ENCODE peak calls at places on chromosome 16, in nine cellular contexts. One of them, this sample, is unnamed.
A peak's percentile ranks its signal among the peaks of the same experiment; 100 is the strongest.

GRCh38 chr16:85207357-85207921 is 95.2 kb upstream of the CIBAR2 start:
- DNase-seq in endodermal cell: no peak
- DNase-seq in left lung: no peak
- DNase-seq in AG09309: no peak
- DNase-seq in activated CD8-positive, alpha-beta T cell treated with anti-CD3 and anti-CD28 coated beads for 36 hours: no peak
- DNase-seq in breast epithelium: no peak
- DNase-seq in colonic mucosa: no peak
- DNase-seq in fibroblast of lung: peak; percentile 55
- DNase-seq in endothelial cell: no peak
- DNase-seq in this sample: no peak

GRCh38 chr16:29920690-29921371 is 5.2 kb downstream of the KCTD13 start:
- DNase-seq in endodermal cell: no peak
- DNase-seq in left lung: no peak
- DNase-seq in AG09309: no peak
- DNase-seq in activated CD8-positive, alpha-beta T cell treated with anti-CD3 and anti-CD28 coated beads for 36 hours: no peak
- DNase-seq in breast epithelium: no peak
- DNase-seq in colonic mucosa: no peak
- DNase-seq in fibroblast of lung: no peak
- DNase-seq in endothelial cell: no peak
- DNase-seq in this sample: no peak

GRCh38 chr16:28842696-28843095 is 3.5 kb downstream of the TUFM start:
- DNase-seq in endodermal cell: peak; percentile 39
- DNase-seq in left lung: no peak
- DNase-seq in AG09309: no peak
- DNase-seq in activated CD8-positive, alpha-beta T cell treated with anti-CD3 and anti-CD28 coated beads for 36 hours: no peak
- DNase-seq in breast epithelium: no peak
- DNase-seq in colonic mucosa: no peak
- DNase-seq in fibroblast of lung: no peak
- DNase-seq in endothelial cell: no peak
- DNase-seq in this sample: no peak

GRCh38 chr16:49563666-49564065 is 190.1 kb downstream of the C16orf78 start:
- DNase-seq in endodermal cell: no peak
- DNase-seq in left lung: no peak
- DNase-seq in AG09309: no peak
- DNase-seq in activated CD8-positive, alpha-beta T cell treated with anti-CD3 and anti-CD28 coated beads for 36 hours: no peak
- DNase-seq in breast epithelium: no peak
- DNase-seq in colonic mucosa: no peak
- DNase-seq in fibroblast of lung: no peak
- DNase-seq in endothelial cell: no peak
- DNase-seq in this sample: no peak

GRCh38 chr16:84349852-84350565 is 18.3 kb upstream of the ATP2C2 start:
- DNase-seq in endodermal cell: no peak
- DNase-seq in left lung: no peak
- DNase-seq in AG09309: no peak
- DNase-seq in activated CD8-positive, alpha-beta T cell treated with anti-CD3 and anti-CD28 coated beads for 36 hours: no peak
- DNase-seq in breast epithelium: no peak
- DNase-seq in colonic mucosa: peak; percentile 83
- DNase-seq in fibroblast of lung: no peak
- DNase-seq in endothelial cell: no peak
- DNase-seq in this sample: no peak

GRCh38 chr16:65961491-65962143 is 404.9 kb upstream of the CDH5 start:
- DNase-seq in endodermal cell: no peak
- DNase-seq in left lung: no peak
- DNase-seq in AG09309: no peak
- DNase-seq in activated CD8-positive, alpha-beta T cell treated with anti-CD3 and anti-CD28 coated beads for 36 hours: no peak
- DNase-seq in breast epithelium: no peak
- DNase-seq in colonic mucosa: no peak
- DNase-seq in fibroblast of lung: no peak
- DNase-seq in endothelial cell: no peak
- DNase-seq in this sample: no peak

GRCh38 chr16:68790944-68791343 is 52.4 kb upstream of the TANGO6 start:
- DNase-seq in endodermal cell: peak; percentile 62
- DNase-seq in left lung: no peak
- DNase-seq in AG09309: no peak
- DNase-seq in activated CD8-positive, alpha-beta T cell treated with anti-CD3 and anti-CD28 coated beads for 36 hours: no peak
- DNase-seq in breast epithelium: no peak
- DNase-seq in colonic mucosa: no peak
- DNase-seq in fibroblast of lung: no peak
- DNase-seq in endothelial cell: no peak
- DNase-seq in this sample: no peak

GRCh38 chr16:714558-715447 is at the start of gene METRN:
- DNase-seq in endodermal cell: peak; percentile 95
- DNase-seq in left lung: peak; percentile 89
- DNase-seq in AG09309: no peak
- DNase-seq in activated CD8-positive, alpha-beta T cell treated with anti-CD3 and anti-CD28 coated beads for 36 hours: peak; percentile 94
- DNase-seq in breast epithelium: peak; percentile 78
- DNase-seq in colonic mucosa: peak; percentile 92
- DNase-seq in fibroblast of lung: peak; percentile 76
- DNase-seq in endothelial cell: peak; percentile 92
- DNase-seq in this sample: peak; percentile 98

GRCh38 chr16:21277927-21278706 is at the start of gene CRYM:
- DNase-seq in endodermal cell: peak; percentile 92
- DNase-seq in left lung: peak; percentile 68
- DNase-seq in AG09309: no peak
- DNase-seq in activated CD8-positive, alpha-beta T cell treated with anti-CD3 and anti-CD28 coated beads for 36 hours: peak; percentile 69
- DNase-seq in breast epithelium: peak; percentile 32
- DNase-seq in colonic mucosa: peak; percentile 83
- DNase-seq in fibroblast of lung: peak; percentile 29
- DNase-seq in endothelial cell: peak; percentile 76
- DNase-seq in this sample: peak; percentile 85

GRCh38 chr16:53434436-53435065 is at the start of gene RBL2:
- DNase-seq in endodermal cell: peak; percentile 93
- DNase-seq in left lung: peak; percentile 91
- DNase-seq in AG09309: no peak
- DNase-seq in activated CD8-positive, alpha-beta T cell treated with anti-CD3 and anti-CD28 coated beads for 36 hours: peak; percentile 78
- DNase-seq in breast epithelium: peak; percentile 77
- DNase-seq in colonic mucosa: peak; percentile 86
- DNase-seq in fibroblast of lung: peak; percentile 38
- DNase-seq in endothelial cell: peak; percentile 83
- DNase-seq in this sample: peak; percentile 77

GRCh38 chr16:12455287-12455798 is 348.3 kb downstream of the CPPED1 start:
- DNase-seq in endodermal cell: peak; percentile 93
- DNase-seq in left lung: peak; percentile 64
- DNase-seq in AG09309: no peak
- DNase-seq in activated CD8-positive, alpha-beta T cell treated with anti-CD3 and anti-CD28 coated beads for 36 hours: peak; percentile 51
- DNase-seq in breast epithelium: no peak
- DNase-seq in colonic mucosa: peak; percentile 45
- DNase-seq in fibroblast of lung: peak; percentile 49
- DNase-seq in endothelial cell: peak; percentile 76
- DNase-seq in this sample: peak; percentile 52

GRCh38 chr16:80723091-80723490 is 81.3 kb downstream of the CDYL2 start:
- DNase-seq in endodermal cell: peak; percentile 12
- DNase-seq in left lung: no peak
- DNase-seq in AG09309: no peak
- DNase-seq in activated CD8-positive, alpha-beta T cell treated with anti-CD3 and anti-CD28 coated beads for 36 hours: no peak
- DNase-seq in breast epithelium: no peak
- DNase-seq in colonic mucosa: no peak
- DNase-seq in fibroblast of lung: no peak
- DNase-seq in endothelial cell: no peak
- DNase-seq in this sample: no peak

GRCh38 chr16:63617047-63617989 is 1504.5 kb downstream of the CDH11 start:
- DNase-seq in endodermal cell: no peak
- DNase-seq in left lung: no peak
- DNase-seq in AG09309: no peak
- DNase-seq in activated CD8-positive, alpha-beta T cell treated with anti-CD3 and anti-CD28 coated beads for 36 hours: no peak
- DNase-seq in breast epithelium: no peak
- DNase-seq in colonic mucosa: peak; percentile 19
- DNase-seq in fibroblast of lung: no peak
- DNase-seq in endothelial cell: no peak
- DNase-seq in this sample: no peak

GRCh38 chr16:75229172-75230031 is 10.6 kb downstream of the CTRB1 start:
- DNase-seq in endodermal cell: no peak
- DNase-seq in left lung: no peak
- DNase-seq in AG09309: no peak
- DNase-seq in activated CD8-positive, alpha-beta T cell treated with anti-CD3 and anti-CD28 coated beads for 36 hours: no peak
- DNase-seq in breast epithelium: no peak
- DNase-seq in colonic mucosa: peak; percentile 19
- DNase-seq in fibroblast of lung: no peak
- DNase-seq in endothelial cell: no peak
- DNase-seq in this sample: no peak

DNA sequence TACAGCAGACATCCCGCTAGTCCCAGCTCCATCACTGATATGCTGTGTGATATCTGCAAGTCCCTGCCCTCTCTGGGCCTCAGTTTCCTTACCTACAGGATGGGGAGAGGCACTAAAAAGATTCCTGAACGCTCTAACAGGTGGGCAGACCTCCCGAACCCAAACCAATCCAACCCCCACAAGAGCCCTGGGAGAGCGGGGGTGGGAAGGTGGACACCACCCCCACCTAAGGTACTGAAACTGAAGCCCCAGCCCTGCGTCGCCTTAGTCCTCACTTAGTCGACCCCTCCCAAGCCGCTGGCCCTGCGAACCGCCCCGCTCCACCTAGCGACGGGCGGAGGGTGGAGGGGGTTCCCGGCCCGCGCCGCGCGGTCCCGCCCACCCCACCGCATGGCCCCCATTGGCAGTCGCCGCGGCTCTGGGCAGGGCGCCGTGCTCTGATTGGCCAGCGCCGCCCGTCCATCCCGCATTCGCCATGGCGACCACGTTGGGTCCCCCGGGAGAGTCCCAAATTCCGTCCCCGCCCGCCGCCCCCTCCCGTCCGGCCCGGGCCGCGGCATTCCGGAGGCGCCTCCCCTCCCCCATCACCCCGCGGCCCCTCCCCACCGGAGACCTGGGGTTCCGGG is 578 bp downstream of the CCDC102A start:
- DNase-seq in endodermal cell: peak; percentile 98
- DNase-seq in left lung: peak; percentile 94
- DNase-seq in AG09309: peak; percentile 52
- DNase-seq in activated CD8-positive, alpha-beta T cell treated with anti-CD3 and anti-CD28 coated beads for 36 hours: peak; percentile 95
- DNase-seq in breast epithelium: peak; percentile 94
- DNase-seq in colonic mucosa: peak; percentile 94
- DNase-seq in fibroblast of lung: peak; percentile 88
- DNase-seq in endothelial cell: peak; percentile 95
- DNase-seq in this sample: peak; percentile 99
- TF ChIP-seq CTCF in endodermal cell: peak; percentile 54
- TF ChIP-seq CTCF in left lung: no peak
- TF ChIP-seq CTCF in AG09309: no peak
- TF ChIP-seq CTCF in activated CD8-positive, alpha-beta T cell treated with anti-CD3 and anti-CD28 coated beads for 36 hours: no peak
- TF ChIP-seq CTCF in breast epithelium: no peak
- TF ChIP-seq CTCF in colonic mucosa: no peak
- TF ChIP-seq CTCF in fibroblast of lung: no peak
- TF ChIP-seq CTCF in endothelial cell: no peak
- TF ChIP-seq CTCF in this sample: peak; percentile 13

GRCh38 chr16:56198755-56199114 is 7.4 kb downstream of the GNAO1 start:
- DNase-seq in endodermal cell: no peak
- DNase-seq in left lung: no peak
- DNase-seq in AG09309: no peak
- DNase-seq in activated CD8-positive, alpha-beta T cell treated with anti-CD3 and anti-CD28 coated beads for 36 hours: no peak
- DNase-seq in breast epithelium: no peak
- DNase-seq in colonic mucosa: no peak
- DNase-seq in fibroblast of lung: no peak
- DNase-seq in endothelial cell: no peak
- DNase-seq in this sample: no peak

GRCh38 chr16:56199164-56199563 is 7.9 kb downstream of the GNAO1 start:
- DNase-seq in endodermal cell: no peak
- DNase-seq in left lung: no peak
- DNase-seq in AG09309: no peak
- DNase-seq in activated CD8-positive, alpha-beta T cell treated with anti-CD3 and anti-CD28 coated beads for 36 hours: peak; percentile 59
- DNase-seq in breast epithelium: no peak
- DNase-seq in colonic mucosa: no peak
- DNase-seq in fibroblast of lung: no peak
- DNase-seq in endothelial cell: no peak
- DNase-seq in this sample: peak; percentile 51

GRCh38 chr16:56202036-56202435 is 10.7 kb downstream of the GNAO1 start:
- DNase-seq in endodermal cell: no peak
- DNase-seq in left lung: no peak
- DNase-seq in AG09309: no peak
- DNase-seq in activated CD8-positive, alpha-beta T cell treated with anti-CD3 and anti-CD28 coated beads for 36 hours: peak; percentile 61
- DNase-seq in breast epithelium: no peak
- DNase-seq in colonic mucosa: no peak
- DNase-seq in fibroblast of lung: no peak
- DNase-seq in endothelial cell: no peak
- DNase-seq in this sample: no peak

GRCh38 chr16:56203052-56203451 is 11.8 kb downstream of the GNAO1 start:
- DNase-seq in endodermal cell: peak; percentile 77
- DNase-seq in left lung: no peak
- DNase-seq in AG09309: no peak
- DNase-seq in activated CD8-positive, alpha-beta T cell treated with anti-CD3 and anti-CD28 coated beads for 36 hours: peak; percentile 76
- DNase-seq in breast epithelium: no peak
- DNase-seq in colonic mucosa: no peak
- DNase-seq in fibroblast of lung: no peak
- DNase-seq in endothelial cell: no peak
- DNase-seq in this sample: peak; percentile 52

GRCh38 chr16:56201030-56201429 is 9.7 kb downstream of the GNAO1 start:
- DNase-seq in endodermal cell: no peak
- DNase-seq in left lung: no peak
- DNase-seq in AG09309: no peak
- DNase-seq in activated CD8-positive, alpha-beta T cell treated with anti-CD3 and anti-CD28 coated beads for 36 hours: no peak
- DNase-seq in breast epithelium: no peak
- DNase-seq in colonic mucosa: no peak
- DNase-seq in fibroblast of lung: no peak
- DNase-seq in endothelial cell: no peak
- DNase-seq in this sample: no peak
- TF ChIP-seq CTCF in endodermal cell: no peak
- TF ChIP-seq CTCF in left lung: no peak
- TF ChIP-seq CTCF in AG09309: no peak
- TF ChIP-seq CTCF in activated CD8-positive, alpha-beta T cell treated with anti-CD3 and anti-CD28 coated beads for 36 hours: no peak
- TF ChIP-seq CTCF in breast epithelium: no peak
- TF ChIP-seq CTCF in colonic mucosa: no peak
- TF ChIP-seq CTCF in fibroblast of lung: no peak
- TF ChIP-seq CTCF in endothelial cell: no peak
- TF ChIP-seq CTCF in this sample: no peak

DNA sequence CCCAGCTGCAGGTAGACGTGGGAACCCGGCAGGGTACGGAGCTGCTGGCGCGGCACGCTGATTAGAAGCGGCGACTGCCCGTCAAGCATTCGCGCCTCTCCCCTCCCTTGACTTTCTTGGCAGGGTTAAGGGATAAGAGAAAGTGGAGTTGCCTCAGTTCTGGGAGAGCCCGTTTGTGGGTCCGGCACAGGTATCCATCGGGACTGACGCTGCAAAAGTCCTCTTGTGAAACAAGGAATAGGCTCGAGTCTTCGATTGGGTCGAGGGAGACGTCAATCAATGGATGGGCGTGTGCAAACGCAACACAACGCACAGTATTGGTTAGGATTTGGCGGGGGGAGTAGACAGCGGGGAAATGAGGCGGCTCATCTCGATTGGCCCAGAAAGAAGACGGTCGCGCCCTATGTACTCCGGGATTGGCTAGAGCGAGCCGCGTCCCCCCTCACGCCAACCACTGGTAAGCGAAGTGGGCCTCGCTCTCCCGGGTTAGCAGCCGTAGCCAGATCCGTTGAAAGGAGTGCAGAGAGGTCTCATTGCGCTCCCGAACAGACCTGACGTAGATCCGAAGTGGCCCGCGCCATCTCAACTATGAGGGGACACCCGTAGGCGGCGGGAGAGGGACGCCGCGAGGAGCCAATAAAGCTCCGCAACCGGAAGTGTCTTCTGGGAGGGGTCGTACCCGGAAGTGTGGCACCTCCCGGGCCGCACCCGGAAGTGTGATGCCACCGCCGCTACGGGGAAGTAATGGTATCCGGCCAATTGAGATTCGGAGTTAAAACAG is at the start of gene MON1B:
- DNase-seq in endodermal cell: peak; percentile 98
- DNase-seq in left lung: peak; percentile 98
- DNase-seq in AG09309: peak; percentile 94
- DNase-seq in activated CD8-positive, alpha-beta T cell treated with anti-CD3 and anti-CD28 coated beads for 36 hours: peak; percentile 97
- DNase-seq in breast epithelium: peak; percentile 99
- DNase-seq in colonic mucosa: peak; percentile 97
- DNase-seq in fibroblast of lung: peak; percentile 98
- DNase-seq in endothelial cell: peak; percentile 89
- DNase-seq in this sample: peak; percentile 96
- TF ChIP-seq CTCF in endodermal cell: peak; percentile 43
- TF ChIP-seq CTCF in left lung: no peak
- TF ChIP-seq CTCF in AG09309: peak; percentile 7
- TF ChIP-seq CTCF in activated CD8-positive, alpha-beta T cell treated with anti-CD3 and anti-CD28 coated beads for 36 hours: no peak
- TF ChIP-seq CTCF in breast epithelium: no peak
- TF ChIP-seq CTCF in colonic mucosa: no peak
- TF ChIP-seq CTCF in fibroblast of lung: no peak
- TF ChIP-seq CTCF in endothelial cell: no peak
- TF ChIP-seq CTCF in this sample: no peak

GRCh38 chr16:71214771-71215381 is 15.6 kb downstream of the HYDIN start:
- DNase-seq in endodermal cell: no peak
- DNase-seq in left lung: no peak
- DNase-seq in AG09309: no peak
- DNase-seq in activated CD8-positive, alpha-beta T cell treated with anti-CD3 and anti-CD28 coated beads for 36 hours: no peak
- DNase-seq in breast epithelium: no peak
- DNase-seq in colonic mucosa: no peak
- DNase-seq in fibroblast of lung: no peak
- DNase-seq in endothelial cell: no peak
- DNase-seq in this sample: peak; percentile 19
- TF ChIP-seq CTCF in endodermal cell: peak; percentile 44
- TF ChIP-seq CTCF in left lung: no peak
- TF ChIP-seq CTCF in AG09309: no peak
- TF ChIP-seq CTCF in activated CD8-positive, alpha-beta T cell treated with anti-CD3 and anti-CD28 coated beads for 36 hours: peak; percentile 24
- TF ChIP-seq CTCF in breast epithelium: no peak
- TF ChIP-seq CTCF in colonic mucosa: no peak
- TF ChIP-seq CTCF in fibroblast of lung: no peak
- TF ChIP-seq CTCF in endothelial cell: no peak
- TF ChIP-seq CTCF in this sample: no peak